ENCODE peak calls at places on chromosomes 16 and 17, in nine cellular contexts. G is prostate gland, E is mucosa of descending colon, S is GM23338, J is cardiac muscle cell, A is SK-N-SH, U is HFFc6, L is dorsolateral prefrontal cortex, K is A673. V is an unnamed sample.
A peak's percentile ranks its signal among the peaks of the same experiment; 100 is the strongest.

GRCh38 chr17:35094902-35095301 is 24.8 kb downstream of the RAD51D start:
- DNase-seq in J (peak; percentile 85), K (peak; percentile 30), L (no peak), A (no peak), U (peak; percentile 84), S (no peak), G (no peak), E (no peak), V (no peak)

GRCh38 chr17:40664582-40665333 is at the start of gene KRT222:
- DNase-seq in E (no peak), G (no peak), K (no peak), U (no peak), S (peak; percentile 47), L (no peak), A (no peak), J (no peak), V (no peak)

GRCh38 chr16:28196331-28196987 is 15.3 kb downstream of the XPO6 start:
- DNase-seq in U (peak; percentile 19), K (no peak), L (no peak), E (no peak), A (no peak), J (no peak), G (no peak), S (no peak), V (no peak)

GRCh38 chr16:31134625-31135534 is 647 bp downstream of the PRSS8 start:
- DNase-seq in L (no peak), A (no peak), S (peak; percentile 89), J (peak; percentile 27), K (no peak), G (peak; percentile 64), E (peak; percentile 80), U (no peak), V (no peak)

GRCh38 chr16:78596348-78596995 is 497.0 kb downstream of the WWOX start:
- DNase-seq in S (no peak), U (no peak), G (no peak), K (no peak), L (no peak), J (no peak), A (no peak), E (no peak), V (no peak)

GRCh38 chr17:83171661-83172060 is 92.3 kb downstream of the METRNL start:
- DNase-seq in U (no peak), J (no peak), G (no peak), K (no peak), E (no peak), S (no peak), L (no peak), A (peak; percentile 33), V (no peak)

GRCh38 chr17:14575349-14575966 is 274.6 kb downstream of the HS3ST3B1 start:
- DNase-seq in K (no peak), A (no peak), S (no peak), U (no peak), E (no peak), G (no peak), J (no peak), L (no peak), V (no peak)

GRCh38 chr17:74295625-74296547 is 21.9 kb downstream of the DNAI2 start:
- DNase-seq in S (no peak), K (no peak), A (no peak), G (no peak), J (peak; percentile 31), E (no peak), U (no peak), L (no peak), V (no peak)

GRCh38 chr16:17228708-17229055 is 242.1 kb downstream of the XYLT1 start:
- DNase-seq in K (no peak), J (no peak), U (no peak), L (no peak), S (no peak), G (no peak), E (no peak), A (no peak), V (no peak)

GRCh38 chr17:49920370-49920769 is 48.6 kb upstream of the DLX4 start:
- DNase-seq in E (no peak), S (no peak), U (no peak), K (no peak), L (no peak), G (no peak), A (no peak), J (no peak), V (no peak)

GRCh38 chr17:40510328-40510648 is 8.9 kb upstream of the TNS4 start:
- DNase-seq in A (no peak), L (no peak), K (no peak), S (no peak), E (no peak), J (no peak), G (no peak), U (no peak), V (no peak)

GRCh38 chr16:14338236-14338635 is 267.1 kb downstream of the MRTFB start:
- DNase-seq in U (no peak), L (no peak), K (no peak), G (no peak), E (no peak), J (no peak), S (no peak), A (no peak), V (no peak)

GRCh38 chr16:70646260-70647241 is at the start of gene IL34:
- DNase-seq in E (no peak), A (peak; percentile 77), L (no peak), U (no peak), J (peak; percentile 52), S (no peak), G (no peak), K (peak; percentile 26), V (no peak)

GRCh38 chr17:50133028-50133768 is 3.2 kb upstream of the SAMD14 start:
- DNase-seq in K (no peak), J (peak; percentile 40), E (no peak), S (peak; percentile 53), A (peak; percentile 62), G (no peak), U (peak; percentile 58), L (no peak), V (no peak)

GRCh38 chr17:41800601-41801373 is 11.0 kb downstream of the P3H4 start:
- DNase-seq in A (peak; percentile 18), K (no peak), U (peak; percentile 43), L (no peak), G (peak; percentile 86), S (peak; percentile 94), E (peak; percentile 91), J (peak; percentile 47), V (no peak)

DNA sequence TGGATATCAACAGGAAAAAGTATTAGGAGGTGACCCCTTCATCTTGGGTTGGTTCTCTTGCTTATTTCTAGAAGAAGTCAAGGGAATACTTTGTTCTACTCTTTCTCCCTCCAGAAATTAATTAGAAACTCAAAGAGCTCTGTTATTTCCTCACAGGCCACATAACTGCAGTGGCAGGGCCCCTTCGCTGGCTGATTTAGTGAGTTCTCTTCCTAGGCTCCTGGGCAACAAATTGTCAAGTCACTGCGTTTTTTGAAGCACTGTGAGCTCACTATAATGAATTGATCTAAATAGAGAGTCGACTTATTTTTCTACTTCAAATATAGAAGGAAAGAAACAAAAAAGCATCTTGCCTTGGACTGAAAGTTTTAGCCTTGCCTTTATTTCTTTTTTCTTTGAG is 4.8 kb downstream of the SHISA6 start:
- DNase-seq in L (no peak), K (peak; percentile 45), J (no peak), G (no peak), S (no peak), U (no peak), A (no peak), E (no peak), V (no peak)
- TF ChIP-seq CTCF in L (no peak), K (no peak), J (no peak), G (no peak), S (no peak), U (no peak), A (no peak), E (no peak), V (no peak)

DNA sequence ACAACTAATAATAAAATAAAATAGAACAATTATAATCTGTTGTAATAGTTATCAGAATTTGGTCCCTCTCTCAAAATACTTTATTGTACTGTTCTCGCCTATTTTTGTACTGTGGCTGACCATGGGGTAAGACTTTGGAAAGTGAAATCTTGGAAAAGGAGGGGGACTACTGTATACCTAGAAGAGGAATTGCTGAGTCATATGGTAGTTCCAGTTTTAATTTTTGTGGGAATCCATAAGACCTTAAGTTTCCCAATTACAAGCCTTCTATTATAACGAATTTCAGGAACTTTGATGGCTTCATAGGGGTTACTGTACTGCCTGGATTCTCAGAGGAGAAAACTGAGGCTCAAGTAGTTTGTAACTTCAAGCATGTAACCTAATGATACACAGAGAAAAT is 35.5 kb downstream of the TNRC6A start:
- DNase-seq in G (no peak), J (no peak), U (no peak), A (no peak), K (no peak), S (no peak), L (no peak), E (no peak), V (no peak)
- TF ChIP-seq CTCF in G (no peak), J (no peak), U (no peak), A (no peak), K (no peak), S (no peak), L (no peak), E (no peak), V (no peak)

GRCh38 chr17:7668482-7668881 is 17.8 kb downstream of the ATP1B2 start:
- DNase-seq in E (no peak), U (no peak), J (no peak), L (no peak), A (no peak), K (no peak), G (no peak), S (no peak), V (no peak)

GRCh38 chr17:7677388-7678067 is 9.8 kb downstream of the TP53 start:
- DNase-seq in A (no peak), L (no peak), U (no peak), J (no peak), K (no peak), S (peak; percentile 89), E (no peak), G (no peak), V (no peak)

GRCh38 chr17:7676533-7676932 is 10.8 kb downstream of the TP53 start:
- DNase-seq in L (no peak), E (no peak), K (no peak), J (no peak), G (no peak), A (no peak), S (peak; percentile 76), U (no peak), V (no peak)

GRCh38 chr17:7674934-7675333 is 12.4 kb downstream of the TP53 start:
- DNase-seq in J (no peak), K (no peak), E (no peak), A (no peak), L (no peak), G (no peak), U (no peak), S (no peak), V (no peak)

DNA sequence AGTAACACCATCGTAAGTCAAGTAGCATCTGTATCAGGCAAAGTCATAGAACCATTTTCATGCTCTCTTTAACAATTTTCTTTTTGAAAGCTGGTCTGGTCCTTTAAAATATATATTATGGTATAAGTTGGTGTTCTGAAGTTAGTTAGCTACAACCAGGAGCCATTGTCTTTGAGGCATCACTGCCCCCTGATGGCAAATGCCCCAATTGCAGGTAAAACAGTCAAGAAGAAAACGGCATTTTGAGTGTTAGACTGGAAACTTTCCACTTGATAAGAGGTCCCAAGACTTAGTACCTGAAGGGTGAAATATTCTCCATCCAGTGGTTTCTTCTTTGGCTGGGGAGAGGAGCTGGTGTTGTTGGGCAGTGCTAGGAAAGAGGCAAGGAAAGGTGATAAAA is 14.1 kb downstream of the TP53 start:
- DNase-seq in S (peak; percentile 85), J (peak; percentile 17), G (no peak), A (no peak), U (peak; percentile 1), E (peak; percentile 63), L (no peak), K (peak; percentile 44), V (no peak)
- TF ChIP-seq CTCF in S (peak; percentile 90), J (peak; percentile 45), G (no peak), A (peak; percentile 56), U (peak; percentile 70), E (no peak), L (peak; percentile 22), K (peak; percentile 63), V (peak; percentile 89)

GRCh38 chr16:54173489-54173888 is 113.1 kb downstream of the IRX3 start:
- DNase-seq in A (no peak), L (no peak), U (no peak), S (no peak), J (no peak), G (no peak), E (no peak), K (no peak), V (no peak)
- TF ChIP-seq CTCF in A (no peak), L (no peak), U (no peak), S (no peak), J (no peak), G (no peak), E (no peak), K (no peak), V (no peak)

V was measured in endothelial cell.